ENCODE peak calls at places on chromosomes 1 and 21, in eight cellular contexts. One of them, this sample, is unnamed.

GRCh38 chr1:230090194-230090711 is 23.2 kb downstream of the GALNT2 start:
- DNase-seq in prostate gland: no peak
- DNase-seq in H54: peak
- DNase-seq in heart left ventricle: no peak
- DNase-seq in A549: peak
- DNase-seq in stomach: no peak
- DNase-seq in tibial nerve: no peak
- DNase-seq in uterus: no peak
- DNase-seq in this sample: no peak

GRCh38 chr1:228109962-228110488 is 926 bp upstream of the MRPL55 start:
- DNase-seq in prostate gland: no peak
- DNase-seq in H54: no peak
- DNase-seq in heart left ventricle: no peak
- DNase-seq in A549: no peak
- DNase-seq in stomach: no peak
- DNase-seq in tibial nerve: no peak
- DNase-seq in uterus: peak
- DNase-seq in this sample: peak

GRCh38 chr1:27545876-27546275 is 55.9 kb upstream of the WASF2 start:
- DNase-seq in prostate gland: no peak
- DNase-seq in H54: no peak
- DNase-seq in heart left ventricle: peak
- DNase-seq in A549: no peak
- DNase-seq in stomach: no peak
- DNase-seq in tibial nerve: no peak
- DNase-seq in uterus: peak
- DNase-seq in this sample: no peak

GRCh38 chr1:100896481-100896982 is 642 bp downstream of the SLC30A7 start:
- DNase-seq in prostate gland: peak
- DNase-seq in H54: peak
- DNase-seq in heart left ventricle: no peak
- DNase-seq in A549: peak
- DNase-seq in stomach: peak
- DNase-seq in tibial nerve: no peak
- DNase-seq in uterus: no peak
- DNase-seq in this sample: peak

GRCh38 chr1:84348240-84348555 is 46.7 kb downstream of the SAMD13 start:
- DNase-seq in prostate gland: no peak
- DNase-seq in H54: no peak
- DNase-seq in heart left ventricle: no peak
- DNase-seq in A549: no peak
- DNase-seq in stomach: no peak
- DNase-seq in tibial nerve: no peak
- DNase-seq in uterus: peak
- DNase-seq in this sample: no peak

GRCh38 chr21:45531393-45532215 is 10.6 kb downstream of the SLC19A1 start:
- DNase-seq in prostate gland: no peak
- DNase-seq in H54: no peak
- DNase-seq in heart left ventricle: peak
- DNase-seq in A549: no peak
- DNase-seq in stomach: peak
- DNase-seq in tibial nerve: no peak
- DNase-seq in uterus: no peak
- DNase-seq in this sample: no peak

GRCh38 chr1:30718636-30719405 is 4.6 kb downstream of the MATN1 start:
- DNase-seq in prostate gland: peak
- DNase-seq in H54: peak
- DNase-seq in heart left ventricle: peak
- DNase-seq in A549: peak
- DNase-seq in stomach: peak
- DNase-seq in tibial nerve: peak
- DNase-seq in uterus: peak
- DNase-seq in this sample: peak

GRCh38 chr1:197180252-197180878 is 33.9 kb upstream of the ASPM start:
- DNase-seq in prostate gland: no peak
- DNase-seq in H54: no peak
- DNase-seq in heart left ventricle: no peak
- DNase-seq in A549: peak
- DNase-seq in stomach: no peak
- DNase-seq in tibial nerve: no peak
- DNase-seq in uterus: no peak
- DNase-seq in this sample: peak

GRCh38 chr1:114033219-114033706 is 54.0 kb downstream of the OLFML3 start:
- DNase-seq in prostate gland: no peak
- DNase-seq in H54: no peak
- DNase-seq in heart left ventricle: no peak
- DNase-seq in A549: peak
- DNase-seq in stomach: no peak
- DNase-seq in tibial nerve: no peak
- DNase-seq in uterus: no peak
- DNase-seq in this sample: peak

GRCh38 chr21:37008705-37009104 is 2.2 kb downstream of the RIPPLY3 start:
- DNase-seq in prostate gland: no peak
- DNase-seq in H54: no peak
- DNase-seq in heart left ventricle: no peak
- DNase-seq in A549: no peak
- DNase-seq in stomach: no peak
- DNase-seq in tibial nerve: no peak
- DNase-seq in uterus: no peak
- DNase-seq in this sample: no peak

GRCh38 chr1:10880063-10880462 is 83.6 kb upstream of the CASZ1 start:
- DNase-seq in prostate gland: no peak
- DNase-seq in H54: no peak
- DNase-seq in heart left ventricle: no peak
- DNase-seq in A549: no peak
- DNase-seq in stomach: no peak
- DNase-seq in tibial nerve: no peak
- DNase-seq in uterus: no peak
- DNase-seq in this sample: no peak

GRCh38 chr1:246320286-246320685 is 186.8 kb downstream of the SMYD3 start:
- DNase-seq in prostate gland: no peak
- DNase-seq in H54: no peak
- DNase-seq in heart left ventricle: no peak
- DNase-seq in A549: no peak
- DNase-seq in stomach: no peak
- DNase-seq in tibial nerve: no peak
- DNase-seq in uterus: no peak
- DNase-seq in this sample: no peak

DNA sequence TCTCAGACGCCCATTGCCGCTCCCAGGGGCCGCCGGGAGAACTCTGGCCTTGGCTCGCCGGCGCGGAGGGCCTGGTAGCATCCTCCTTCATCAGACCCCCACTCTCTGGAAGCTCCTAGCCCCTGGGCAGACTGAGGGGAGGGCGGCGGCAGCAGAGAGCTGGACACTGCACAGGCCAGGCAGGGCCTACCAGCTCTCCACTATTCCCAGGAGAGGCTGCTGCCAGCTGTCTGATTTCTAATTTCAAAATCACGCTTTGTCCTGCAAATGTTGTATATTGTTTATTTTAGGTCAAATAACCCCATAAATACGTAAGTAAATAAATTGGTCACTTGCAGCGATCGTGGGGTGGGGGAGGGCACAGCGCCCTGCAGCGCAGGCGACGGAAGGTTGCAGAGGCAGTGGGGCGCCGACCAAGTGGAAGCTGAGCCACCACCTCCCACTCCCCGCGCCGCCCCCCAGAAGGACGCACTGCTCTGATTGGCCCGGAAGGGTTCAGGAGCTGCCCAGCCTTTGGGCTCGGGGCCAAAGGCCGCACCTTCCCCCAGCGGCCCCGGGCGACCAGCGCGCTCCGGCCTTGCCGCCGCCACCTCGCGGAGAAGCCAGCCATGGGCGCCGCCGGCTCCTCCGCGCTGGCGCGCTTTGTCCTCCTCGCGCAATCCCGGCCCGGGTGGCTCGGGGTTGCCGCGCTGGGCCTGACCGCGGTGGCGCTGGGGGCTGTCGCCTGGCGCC is at the start of gene MTARC1:
- DNase-seq in prostate gland: peak
- DNase-seq in H54: peak
- DNase-seq in heart left ventricle: peak
- DNase-seq in A549: peak
- DNase-seq in stomach: peak
- DNase-seq in tibial nerve: no peak
- DNase-seq in uterus: peak
- DNase-seq in this sample: peak
- TF ChIP-seq POLR2A in prostate gland: peak
- TF ChIP-seq POLR2A in H54: no peak
- TF ChIP-seq POLR2A in heart left ventricle: no peak
- TF ChIP-seq POLR2A in A549: no peak
- TF ChIP-seq POLR2A in stomach: no peak
- TF ChIP-seq POLR2A in tibial nerve: no peak
- TF ChIP-seq POLR2A in uterus: no peak
- TF ChIP-seq POLR2A in this sample: no peak

GRCh38 chr21:33403786-33404571 is 766 bp downstream of the IFNGR2 start:
- DNase-seq in prostate gland: peak
- DNase-seq in H54: peak
- DNase-seq in heart left ventricle: peak
- DNase-seq in A549: no peak
- DNase-seq in stomach: peak
- DNase-seq in tibial nerve: peak
- DNase-seq in uterus: peak
- DNase-seq in this sample: peak

GRCh38 chr21:33401617-33401967 is 1.6 kb upstream of the IFNGR2 start:
- DNase-seq in prostate gland: no peak
- DNase-seq in H54: no peak
- DNase-seq in heart left ventricle: no peak
- DNase-seq in A549: no peak
- DNase-seq in stomach: no peak
- DNase-seq in tibial nerve: no peak
- DNase-seq in uterus: no peak
- DNase-seq in this sample: no peak

GRCh38 chr21:33406493-33406892 is 3.3 kb downstream of the IFNGR2 start:
- DNase-seq in prostate gland: no peak
- DNase-seq in H54: no peak
- DNase-seq in heart left ventricle: no peak
- DNase-seq in A549: no peak
- DNase-seq in stomach: no peak
- DNase-seq in tibial nerve: no peak
- DNase-seq in uterus: no peak
- DNase-seq in this sample: peak

GRCh38 chr21:33402011-33402979 is 918 bp upstream of the IFNGR2 start:
- DNase-seq in prostate gland: peak
- DNase-seq in H54: no peak
- DNase-seq in heart left ventricle: peak
- DNase-seq in A549: no peak
- DNase-seq in stomach: peak
- DNase-seq in tibial nerve: peak
- DNase-seq in uterus: peak
- DNase-seq in this sample: peak

GRCh38 chr21:33403128-33403785 is at the start of gene IFNGR2:
- DNase-seq in prostate gland: no peak
- DNase-seq in H54: peak
- DNase-seq in heart left ventricle: peak
- DNase-seq in A549: no peak
- DNase-seq in stomach: peak
- DNase-seq in tibial nerve: no peak
- DNase-seq in uterus: peak
- DNase-seq in this sample: peak
- TF ChIP-seq POLR2A in prostate gland: peak
- TF ChIP-seq POLR2A in H54: peak
- TF ChIP-seq POLR2A in heart left ventricle: no peak
- TF ChIP-seq POLR2A in A549: peak
- TF ChIP-seq POLR2A in stomach: no peak
- TF ChIP-seq POLR2A in tibial nerve: no peak
- TF ChIP-seq POLR2A in uterus: no peak
- TF ChIP-seq POLR2A in this sample: no peak

GRCh38 chr1:215484111-215484914 is 82.8 kb upstream of the KCTD3 start:
- DNase-seq in prostate gland: no peak
- DNase-seq in H54: no peak
- DNase-seq in heart left ventricle: no peak
- DNase-seq in A549: no peak
- DNase-seq in stomach: no peak
- DNase-seq in tibial nerve: no peak
- DNase-seq in uterus: no peak
- DNase-seq in this sample: no peak

GRCh38 chr1:215476541-215476940 is 90.6 kb upstream of the KCTD3 start:
- DNase-seq in prostate gland: no peak
- DNase-seq in H54: no peak
- DNase-seq in heart left ventricle: no peak
- DNase-seq in A549: no peak
- DNase-seq in stomach: no peak
- DNase-seq in tibial nerve: no peak
- DNase-seq in uterus: no peak
- DNase-seq in this sample: no peak

GRCh38 chr1:215487466-215487865 is 79.6 kb upstream of the KCTD3 start:
- DNase-seq in prostate gland: no peak
- DNase-seq in H54: no peak
- DNase-seq in heart left ventricle: no peak
- DNase-seq in A549: no peak
- DNase-seq in stomach: no peak
- DNase-seq in tibial nerve: no peak
- DNase-seq in uterus: no peak
- DNase-seq in this sample: no peak

GRCh38 chr1:215479567-215479966 is 87.5 kb upstream of the KCTD3 start:
- DNase-seq in prostate gland: no peak
- DNase-seq in H54: no peak
- DNase-seq in heart left ventricle: no peak
- DNase-seq in A549: no peak
- DNase-seq in stomach: no peak
- DNase-seq in tibial nerve: no peak
- DNase-seq in uterus: no peak
- DNase-seq in this sample: no peak

GRCh38 chr1:215482079-215482478 is 85.0 kb upstream of the KCTD3 start:
- DNase-seq in prostate gland: no peak
- DNase-seq in H54: no peak
- DNase-seq in heart left ventricle: no peak
- DNase-seq in A549: no peak
- DNase-seq in stomach: no peak
- DNase-seq in tibial nerve: no peak
- DNase-seq in uterus: no peak
- DNase-seq in this sample: no peak
- TF ChIP-seq POLR2A in prostate gland: no peak
- TF ChIP-seq POLR2A in H54: no peak
- TF ChIP-seq POLR2A in heart left ventricle: no peak
- TF ChIP-seq POLR2A in A549: no peak
- TF ChIP-seq POLR2A in stomach: no peak
- TF ChIP-seq POLR2A in tibial nerve: no peak
- TF ChIP-seq POLR2A in uterus: no peak
- TF ChIP-seq POLR2A in this sample: no peak

DNA sequence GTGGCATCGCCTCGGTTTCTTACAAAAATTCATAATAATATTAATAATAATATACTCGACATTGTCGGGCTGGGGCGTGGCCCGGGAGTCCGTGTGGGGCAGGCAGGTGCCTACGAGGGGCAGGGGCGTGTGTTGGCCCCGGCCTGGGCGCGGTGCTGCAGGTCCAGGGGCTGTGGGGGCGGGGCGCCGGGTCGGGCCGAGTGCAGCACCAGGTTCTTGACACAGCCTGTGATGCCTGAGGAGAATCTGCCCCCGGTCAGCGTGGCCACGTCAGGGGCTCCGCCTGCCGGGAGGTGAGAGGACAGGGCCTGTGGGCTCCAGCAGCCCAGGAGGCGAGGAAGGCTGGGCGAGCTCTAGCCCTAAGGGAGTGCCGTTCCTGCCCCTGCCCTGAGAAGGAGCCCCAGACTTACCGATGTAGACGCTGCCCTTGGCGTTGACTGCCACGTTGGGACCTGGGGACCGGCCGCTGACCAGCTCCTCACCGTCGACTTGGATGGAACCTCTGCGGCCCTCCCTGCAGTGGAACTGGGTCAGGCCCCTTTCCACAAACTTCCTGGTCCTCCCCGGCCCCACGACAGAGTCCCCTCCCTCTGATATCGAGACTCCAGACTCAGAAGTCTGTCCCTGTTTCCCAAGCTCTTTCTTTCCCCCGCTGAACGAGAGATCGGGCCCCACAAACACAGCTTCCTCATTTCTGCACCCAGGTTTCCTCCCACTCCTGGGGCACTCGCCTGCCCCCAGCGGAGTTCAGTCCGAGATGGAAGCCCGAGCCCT is 11.3 kb downstream of the LDLRAD2 start:
- DNase-seq in prostate gland: no peak
- DNase-seq in H54: no peak
- DNase-seq in heart left ventricle: peak
- DNase-seq in A549: no peak
- DNase-seq in stomach: no peak
- DNase-seq in tibial nerve: no peak
- DNase-seq in uterus: no peak
- DNase-seq in this sample: no peak
- TF ChIP-seq POLR2A in prostate gland: no peak
- TF ChIP-seq POLR2A in H54: no peak
- TF ChIP-seq POLR2A in heart left ventricle: no peak
- TF ChIP-seq POLR2A in A549: no peak
- TF ChIP-seq POLR2A in stomach: no peak
- TF ChIP-seq POLR2A in tibial nerve: no peak
- TF ChIP-seq POLR2A in uterus: no peak
- TF ChIP-seq POLR2A in this sample: no peak